ENCODE peak calls at places on chromosomes 13 and 19, in ten cellular contexts. K is cardiac fibroblast, R is WERI-Rb-1, X is Caco-2, J is HCT116, P is endothelial cell, I is psoas muscle, M is type B pancreatic cell, L is esophagus muscularis mucosa, H is AG09309. V is an unnamed sample.

GRCh38 chr13:109243311-109243951 is 543.0 kb downstream of the IRS2 start:
- DNase-seq in P (no peak), I (no peak), X (peak; percentile 32), L (no peak), R (no peak), K (peak; percentile 98), M (no peak), J (peak; percentile 85), H (peak; percentile 72), V (peak; percentile 79)

GRCh38 chr19:7348587-7349230 is at the start of gene ARHGEF18:
- DNase-seq in R (no peak), X (no peak), H (no peak), M (no peak), L (no peak), J (no peak), P (no peak), I (no peak), K (no peak), V (no peak)

GRCh38 chr19:40472516-40472915 is 5.7 kb downstream of the SPTBN4 start:
- DNase-seq in M (no peak), J (no peak), K (no peak), R (no peak), P (no peak), L (no peak), X (no peak), I (no peak), H (no peak), V (no peak)

GRCh38 chr19:16367269-16367683 is 42.6 kb downstream of the KLF2 start:
- DNase-seq in I (peak; percentile 54), J (no peak), P (no peak), H (no peak), L (no peak), X (no peak), K (no peak), M (no peak), R (no peak), V (no peak)

GRCh38 chr19:58519087-58519354 is 589 bp downstream of the ZBTB45 start:
- DNase-seq in P (peak; percentile 74), X (peak; percentile 84), H (peak; percentile 14), J (no peak), K (peak; percentile 77), I (peak; percentile 82), M (peak; percentile 78), R (peak; percentile 84), L (no peak), V (peak; percentile 80)

GRCh38 chr13:20425819-20426219 is 99.8 kb downstream of the CRYL1 start:
- DNase-seq in I (no peak), J (no peak), M (no peak), R (no peak), L (peak; percentile 82), H (no peak), K (no peak), P (no peak), X (no peak), V (no peak)

GRCh38 chr19:42401365-42402303 is 11.5 kb upstream of the CNFN start:
- DNase-seq in H (peak; percentile 32), K (peak; percentile 81), L (peak; percentile 96), P (peak; percentile 88), I (peak; percentile 88), R (peak; percentile 83), J (no peak), X (peak; percentile 80), M (peak; percentile 89), V (peak; percentile 66)

GRCh38 chr19:48818234-48818823 is 7.5 kb upstream of the BCAT2 start:
- DNase-seq in I (no peak), J (no peak), X (no peak), L (no peak), P (no peak), M (no peak), R (no peak), K (no peak), H (no peak), V (no peak)

GRCh38 chr19:33629826-33630375 is 8.1 kb downstream of the CHST8 start:
- DNase-seq in J (no peak), I (no peak), M (no peak), P (no peak), R (no peak), X (no peak), H (no peak), L (no peak), K (no peak), V (no peak)

GRCh38 chr19:961866-962620 is 22.1 kb upstream of the WDR18 start:
- DNase-seq in H (no peak), K (peak; percentile 25), P (no peak), X (peak; percentile 65), L (no peak), R (no peak), I (no peak), J (no peak), M (no peak), V (peak; percentile 36)

GRCh38 chr19:15390814-15391213 is 11.2 kb upstream of the AKAP8 start:
- DNase-seq in X (no peak), P (no peak), L (no peak), K (no peak), I (no peak), J (no peak), M (no peak), R (no peak), H (no peak), V (no peak)

GRCh38 chr19:51824603-51825002 is 29.6 kb downstream of the FPR3 start:
- DNase-seq in M (no peak), I (no peak), R (no peak), H (no peak), J (no peak), K (no peak), X (no peak), L (no peak), P (no peak), V (no peak)

DNA sequence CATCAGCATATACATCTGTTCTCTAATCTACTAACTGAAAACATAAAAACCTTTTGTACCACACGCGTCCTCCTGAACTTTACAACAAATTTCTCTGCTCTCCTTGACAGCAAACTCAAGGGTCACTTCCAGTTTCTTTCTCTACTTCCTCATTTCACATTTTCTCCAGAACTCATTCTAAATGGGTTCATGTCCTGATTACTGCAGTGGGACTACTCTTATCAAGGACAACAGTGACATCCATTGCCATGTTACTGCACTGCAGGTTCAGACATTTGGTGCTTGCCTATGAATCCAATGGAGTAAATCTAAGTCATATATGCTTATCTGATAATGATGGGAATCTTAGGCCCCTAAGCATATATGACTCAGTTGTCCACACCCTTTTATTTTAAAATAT is 35.3 kb downstream of the FPR3 start:
- DNase-seq in J (no peak), I (no peak), M (no peak), K (peak; percentile 32), L (no peak), X (no peak), R (no peak), H (no peak), P (no peak), V (no peak)
- TF ChIP-seq CTCF in J (no peak), I (peak; percentile 7), M (no peak), K (peak; percentile 10), L (peak; percentile 21), X (no peak), R (no peak), H (no peak), P (no peak), V (no peak)

GRCh38 chr13:79406597-79406908 is 498 bp upstream of the RBM26 start:
- DNase-seq in H (no peak), J (no peak), M (no peak), I (no peak), L (no peak), R (no peak), P (no peak), X (no peak), K (no peak), V (no peak)
- TF ChIP-seq CTCF in H (no peak), J (no peak), M (no peak), I (no peak), L (no peak), R (no peak), P (no peak), X (no peak), K (no peak), V (peak; percentile 9)

GRCh38 chr19:35346193-35347052 is 1.3 kb upstream of the FFAR1 start:
- DNase-seq in M (peak; percentile 48), J (no peak), K (no peak), R (no peak), X (no peak), P (no peak), H (no peak), L (peak; percentile 89), I (no peak), V (no peak)
- TF ChIP-seq CTCF in M (no peak), J (no peak), K (no peak), R (no peak), X (no peak), P (no peak), H (no peak), L (no peak), I (no peak), V (no peak)

DNA sequence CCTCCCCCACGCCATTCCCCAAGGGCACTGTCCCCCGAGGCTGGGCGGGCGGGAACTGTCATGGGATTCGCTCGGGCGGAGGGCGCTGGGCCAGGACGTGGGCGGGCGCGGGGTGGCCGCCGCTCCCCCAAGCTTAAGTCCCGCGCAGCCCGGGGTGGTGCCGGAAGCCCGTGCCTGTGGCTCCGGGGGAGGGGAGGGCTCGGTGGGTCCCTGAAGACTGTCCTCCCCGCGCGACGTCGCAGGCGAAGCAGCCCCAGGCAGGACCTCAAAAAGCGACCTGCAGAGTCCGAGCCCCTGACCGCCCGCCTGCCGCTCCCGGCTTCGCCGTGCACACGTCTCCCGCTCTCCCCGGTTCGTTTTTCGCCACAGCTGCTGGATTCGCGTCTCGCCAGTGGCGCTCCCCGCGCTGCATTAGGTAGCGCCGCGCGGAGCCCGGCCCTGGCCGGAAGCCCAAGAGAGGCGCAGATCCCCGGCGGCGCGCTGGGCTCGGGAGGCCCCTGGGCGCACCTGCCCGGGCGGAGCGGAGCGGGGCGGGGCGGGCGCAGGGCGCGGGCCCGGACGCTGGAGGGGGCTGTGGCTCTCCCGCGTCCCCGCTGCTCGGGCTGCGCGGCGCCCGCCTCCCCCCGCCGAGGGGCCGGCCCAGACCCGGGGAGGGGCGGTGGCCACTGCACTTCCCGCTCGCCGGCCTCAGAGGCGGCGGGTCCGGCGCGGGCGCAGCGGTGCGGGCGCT is at the start of gene FARP1:
- DNase-seq in X (peak; percentile 96), K (peak; percentile 44), P (peak; percentile 82), R (peak; percentile 93), H (no peak), J (peak; percentile 27), M (peak; percentile 91), I (peak; percentile 81), L (no peak), V (peak; percentile 70)
- TF ChIP-seq CTCF in X (no peak), K (no peak), P (no peak), R (peak; percentile 69), H (peak; percentile 21), J (no peak), M (peak; percentile 52), I (peak; percentile 47), L (peak; percentile 57), V (peak; percentile 30)